ENCODE peak calls at places on chromosomes 5 and 9, in eight cellular contexts. G is ACHN; B is prostate gland; D is NCI-H774; R is non-pigmented ciliary epithelial cell; O is stimulated activated CD8-positive, alpha-beta memory T cell treated with anti-CD3 and anti-CD28 coated beads, Interleukin-4, amount 100 ng/mL, for 48 hours; F is memory B cell; Z is BE2C. A is an unnamed sample.

GRCh38 chr5:31962321-31962720 is 211.8 kb downstream of the GOLPH3 start:
- DNase-seq in O (no peak), F (no peak), R (no peak), Z (no peak), D (no peak), B (no peak), G (no peak), A (no peak)

GRCh38 chr5:132812949-132813598 is at the start of gene SOWAHA:
- DNase-seq in O (no peak), G (no peak), D (peak), F (no peak), Z (peak), B (no peak), R (no peak), A (no peak)

GRCh38 chr9:38087934-38088925 is 19.2 kb upstream of the SHB start:
- DNase-seq in F (peak), O (peak), Z (peak), R (no peak), D (peak), B (peak), G (peak), A (peak)

GRCh38 chr9:87255437-87256155 is 242.1 kb upstream of the DAPK1 start:
- DNase-seq in D (no peak), G (no peak), B (no peak), R (no peak), F (no peak), O (no peak), Z (no peak), A (no peak)

GRCh38 chr9:125805057-125805456 is 57.9 kb downstream of the PBX3 start:
- DNase-seq in D (no peak), O (no peak), Z (no peak), G (no peak), R (no peak), F (no peak), B (no peak), A (no peak)

GRCh38 chr9:16262467-16263261 is 607.8 kb downstream of the BNC2 start:
- DNase-seq in Z (no peak), O (no peak), G (no peak), B (peak), R (no peak), F (no peak), D (no peak), A (no peak)

GRCh38 chr5:158979749-158980521 is 119.8 kb downstream of the EBF1 start:
- DNase-seq in B (peak), Z (peak), F (no peak), G (no peak), R (no peak), D (peak), O (no peak), A (no peak)

GRCh38 chr5:82376833-82377232 is 98.7 kb upstream of the RPS23 start:
- DNase-seq in Z (no peak), O (no peak), D (peak), R (no peak), F (no peak), B (no peak), G (no peak), A (no peak)

GRCh38 chr5:148072207-148072606 is 8.4 kb downstream of the SPINK5 start:
- DNase-seq in R (no peak), O (no peak), Z (no peak), B (no peak), G (no peak), D (no peak), F (no peak), A (no peak)

GRCh38 chr9:35646583-35647265 is 4.0 kb downstream of the SIT1 start:
- DNase-seq in F (peak), B (peak), Z (peak), O (peak), G (peak), D (peak), R (peak), A (peak)

GRCh38 chr5:142748568-142749249 is 21.5 kb upstream of the ARHGAP26 start:
- DNase-seq in D (no peak), R (no peak), G (peak), Z (peak), B (peak), O (peak), F (peak), A (no peak)

GRCh38 chr9:114504341-114505186 is 709 bp downstream of the WHRN start:
- DNase-seq in Z (peak), D (no peak), F (peak), B (peak), R (no peak), O (peak), G (peak), A (no peak)

GRCh38 chr9:135448570-135449180 is 30.9 kb upstream of the PPP1R26 start:
- DNase-seq in B (no peak), D (no peak), R (no peak), O (no peak), F (no peak), G (no peak), Z (no peak), A (no peak)

GRCh38 chr9:91192379-91192775 is 169.3 kb downstream of the AUH start:
- DNase-seq in D (peak), R (no peak), B (no peak), O (peak), G (no peak), Z (no peak), F (no peak), A (no peak)

GRCh38 chr9:77864096-77864889 is 167.3 kb downstream of the GNAQ start:
- DNase-seq in G (no peak), O (no peak), R (no peak), Z (no peak), D (no peak), B (no peak), F (no peak), A (peak)

GRCh38 chr9:98796364-98797101 is at the start of gene ANKS6:
- DNase-seq in D (peak), G (peak), F (peak), O (peak), Z (peak), R (no peak), B (peak), A (peak)

GRCh38 chr5:132947661-132948060 is 15.8 kb downstream of the AFF4 start:
- DNase-seq in O (no peak), D (no peak), R (no peak), B (no peak), F (no peak), Z (no peak), G (no peak), A (no peak)

GRCh38 chr9:117936185-117936758 is 232.1 kb downstream of the TLR4 start:
- DNase-seq in G (no peak), F (peak), R (no peak), Z (no peak), O (no peak), B (no peak), D (no peak), A (no peak)

GRCh38 chr5:15683332-15683731 is 183.4 kb downstream of the FBXL7 start:
- DNase-seq in R (no peak), Z (peak), F (no peak), G (peak), B (no peak), D (no peak), O (no peak), A (no peak)

GRCh38 chr5:181188700-181189362 is 16.2 kb downstream of the TRIM7 start:
- DNase-seq in F (peak), O (peak), R (no peak), Z (peak), B (peak), G (peak), D (no peak), A (no peak)

GRCh38 chr5:173340451-173340850 is 12.2 kb upstream of the STC2 start:
- DNase-seq in B (no peak), G (no peak), R (no peak), O (no peak), Z (no peak), D (no peak), F (no peak), A (no peak)

GRCh38 chr9:70013598-70014196 is 30.0 kb upstream of the MAMDC2 start:
- DNase-seq in F (no peak), B (no peak), O (no peak), Z (no peak), D (no peak), R (no peak), G (no peak), A (no peak)

GRCh38 chr9:86838883-86839497 is 108.3 kb downstream of the GAS1 start:
- DNase-seq in O (no peak), B (no peak), F (no peak), G (no peak), R (no peak), Z (no peak), D (no peak), A (no peak)

GRCh38 chr5:123080215-123080614 is 8.8 kb upstream of the PRDM6 start:
- DNase-seq in Z (no peak), G (no peak), F (no peak), R (no peak), D (no peak), B (no peak), O (no peak), A (no peak)

GRCh38 chr5:7464182-7464581 is 68.2 kb downstream of the ADCY2 start:
- DNase-seq in D (no peak), Z (no peak), O (no peak), B (no peak), F (no peak), R (no peak), G (no peak), A (no peak)

A was measured in GDM1.